ENCODE peak calls at places on chromosomes 16 and 17, in seven cellular contexts. One of them, this sample, is unnamed.
A peak's percentile ranks its signal among the peaks of the same experiment; 100 is the strongest.

GRCh38 chr16:89442588-89442987 is 47.8 kb downstream of the ANKRD11 start:
- DNase-seq in CD8-positive, alpha-beta T cell: no peak
- DNase-seq in IMR-90: no peak
- DNase-seq in GM12865: no peak
- DNase-seq in uterus: no peak
- DNase-seq in psoas muscle: no peak
- DNase-seq in fibroblast of lung: no peak
- DNase-seq in this sample: no peak

GRCh38 chr17:28177351-28177750 is 134.9 kb downstream of the NLK start:
- DNase-seq in CD8-positive, alpha-beta T cell: no peak
- DNase-seq in uterus: no peak
- DNase-seq in IMR-90: peak; percentile 55
- DNase-seq in fibroblast of lung: no peak
- DNase-seq in GM12865: no peak
- DNase-seq in psoas muscle: no peak
- DNase-seq in this sample: no peak

GRCh38 chr16:13873835-13874438 is 46.0 kb upstream of the ERCC4 start:
- DNase-seq in GM12865: peak; percentile 8
- DNase-seq in CD8-positive, alpha-beta T cell: no peak
- DNase-seq in fibroblast of lung: peak; percentile 29
- DNase-seq in uterus: no peak
- DNase-seq in psoas muscle: no peak
- DNase-seq in IMR-90: peak; percentile 2
- DNase-seq in this sample: no peak

GRCh38 chr17:82587234-82588086 is 60.8 kb downstream of the WDR45B start:
- DNase-seq in psoas muscle: no peak
- DNase-seq in IMR-90: peak; percentile 10
- DNase-seq in GM12865: no peak
- DNase-seq in CD8-positive, alpha-beta T cell: no peak
- DNase-seq in uterus: no peak
- DNase-seq in fibroblast of lung: no peak
- DNase-seq in this sample: no peak

GRCh38 chr16:14362774-14363371 is 267.2 kb downstream of the PARN start:
- DNase-seq in fibroblast of lung: peak; percentile 51
- DNase-seq in psoas muscle: no peak
- DNase-seq in CD8-positive, alpha-beta T cell: no peak
- DNase-seq in GM12865: no peak
- DNase-seq in uterus: no peak
- DNase-seq in IMR-90: peak; percentile 74
- DNase-seq in this sample: no peak

GRCh38 chr17:42027961-42028790 is 8.3 kb downstream of the NKIRAS2 start:
- DNase-seq in CD8-positive, alpha-beta T cell: no peak
- DNase-seq in fibroblast of lung: no peak
- DNase-seq in IMR-90: no peak
- DNase-seq in uterus: no peak
- DNase-seq in psoas muscle: no peak
- DNase-seq in GM12865: no peak
- DNase-seq in this sample: no peak

GRCh38 chr17:42623732-42624596 is 14.5 kb downstream of the TUBG1 start:
- DNase-seq in CD8-positive, alpha-beta T cell: no peak
- DNase-seq in psoas muscle: peak; percentile 23
- DNase-seq in uterus: no peak
- DNase-seq in IMR-90: peak; percentile 38
- DNase-seq in GM12865: no peak
- DNase-seq in fibroblast of lung: no peak
- DNase-seq in this sample: no peak

GRCh38 chr17:14688134-14688533 is 387.3 kb downstream of the HS3ST3B1 start:
- DNase-seq in uterus: no peak
- DNase-seq in fibroblast of lung: no peak
- DNase-seq in GM12865: no peak
- DNase-seq in CD8-positive, alpha-beta T cell: no peak
- DNase-seq in IMR-90: no peak
- DNase-seq in psoas muscle: no peak
- DNase-seq in this sample: no peak

GRCh38 chr16:28933176-28933575 is 1.4 kb downstream of the CD19 start:
- DNase-seq in uterus: no peak
- DNase-seq in GM12865: no peak
- DNase-seq in psoas muscle: no peak
- DNase-seq in CD8-positive, alpha-beta T cell: no peak
- DNase-seq in IMR-90: no peak
- DNase-seq in fibroblast of lung: no peak
- DNase-seq in this sample: no peak

GRCh38 chr16:14510939-14511797 is 118.9 kb downstream of the PARN start:
- DNase-seq in psoas muscle: no peak
- DNase-seq in CD8-positive, alpha-beta T cell: no peak
- DNase-seq in GM12865: no peak
- DNase-seq in IMR-90: peak; percentile 74
- DNase-seq in uterus: no peak
- DNase-seq in fibroblast of lung: peak; percentile 42
- DNase-seq in this sample: no peak

GRCh38 chr16:75252049-75252864 is 833 bp upstream of the BCAR1 start:
- DNase-seq in CD8-positive, alpha-beta T cell: no peak
- DNase-seq in fibroblast of lung: no peak
- DNase-seq in uterus: no peak
- DNase-seq in psoas muscle: peak; percentile 13
- DNase-seq in GM12865: no peak
- DNase-seq in IMR-90: no peak
- DNase-seq in this sample: no peak

GRCh38 chr16:53803998-53804397 is 100.0 kb downstream of the FTO start:
- DNase-seq in uterus: no peak
- DNase-seq in fibroblast of lung: no peak
- DNase-seq in IMR-90: no peak
- DNase-seq in psoas muscle: no peak
- DNase-seq in CD8-positive, alpha-beta T cell: no peak
- DNase-seq in GM12865: no peak
- DNase-seq in this sample: no peak

GRCh38 chr17:49836111-49837030 is 11.5 kb downstream of the TAC4 start:
- DNase-seq in CD8-positive, alpha-beta T cell: no peak
- DNase-seq in uterus: no peak
- DNase-seq in fibroblast of lung: peak; percentile 14
- DNase-seq in IMR-90: peak; percentile 68
- DNase-seq in psoas muscle: no peak
- DNase-seq in GM12865: no peak
- DNase-seq in this sample: peak; percentile 13

GRCh38 chr17:83100853-83101391 is 21.5 kb downstream of the METRNL start:
- DNase-seq in GM12865: peak; percentile 60
- DNase-seq in IMR-90: no peak
- DNase-seq in psoas muscle: no peak
- DNase-seq in CD8-positive, alpha-beta T cell: no peak
- DNase-seq in uterus: no peak
- DNase-seq in fibroblast of lung: no peak
- DNase-seq in this sample: no peak

GRCh38 chr17:385195-385835 is 32.7 kb upstream of the RPH3AL start:
- DNase-seq in psoas muscle: peak; percentile 78
- DNase-seq in IMR-90: no peak
- DNase-seq in CD8-positive, alpha-beta T cell: no peak
- DNase-seq in uterus: peak; percentile 51
- DNase-seq in GM12865: no peak
- DNase-seq in fibroblast of lung: no peak
- DNase-seq in this sample: no peak

GRCh38 chr16:66894948-66895696 is 14.8 kb downstream of the PDP2 start:
- DNase-seq in GM12865: peak; percentile 78
- DNase-seq in IMR-90: peak; percentile 76
- DNase-seq in psoas muscle: peak; percentile 64
- DNase-seq in uterus: peak; percentile 66
- DNase-seq in CD8-positive, alpha-beta T cell: peak; percentile 16
- DNase-seq in fibroblast of lung: peak; percentile 81
- DNase-seq in this sample: no peak

GRCh38 chr17:37392024-37392590 is 14.5 kb downstream of the ACACA start:
- DNase-seq in fibroblast of lung: peak; percentile 79
- DNase-seq in psoas muscle: no peak
- DNase-seq in uterus: no peak
- DNase-seq in CD8-positive, alpha-beta T cell: no peak
- DNase-seq in GM12865: peak; percentile 60
- DNase-seq in IMR-90: peak; percentile 90
- DNase-seq in this sample: no peak

GRCh38 chr16:14101415-14101814 is 30.3 kb downstream of the MRTFB start:
- DNase-seq in CD8-positive, alpha-beta T cell: no peak
- DNase-seq in fibroblast of lung: no peak
- DNase-seq in IMR-90: no peak
- DNase-seq in GM12865: peak; percentile 35
- DNase-seq in psoas muscle: no peak
- DNase-seq in uterus: no peak
- DNase-seq in this sample: no peak

GRCh38 chr17:39699818-39700147 is at the start of gene ERBB2:
- DNase-seq in CD8-positive, alpha-beta T cell: no peak
- DNase-seq in uterus: peak; percentile 72
- DNase-seq in psoas muscle: peak; percentile 70
- DNase-seq in fibroblast of lung: peak; percentile 73
- DNase-seq in IMR-90: peak; percentile 73
- DNase-seq in GM12865: no peak
- DNase-seq in this sample: peak; percentile 31

GRCh38 chr17:7982171-7982570 is 20.2 kb upstream of the GUCY2D start:
- DNase-seq in IMR-90: peak; percentile 78
- DNase-seq in GM12865: no peak
- DNase-seq in psoas muscle: no peak
- DNase-seq in fibroblast of lung: peak; percentile 65
- DNase-seq in uterus: no peak
- DNase-seq in CD8-positive, alpha-beta T cell: no peak
- DNase-seq in this sample: no peak

GRCh38 chr17:64056269-64057005 is 36.0 kb upstream of the ICAM2 start:
- DNase-seq in psoas muscle: no peak
- DNase-seq in uterus: no peak
- DNase-seq in IMR-90: no peak
- DNase-seq in fibroblast of lung: no peak
- DNase-seq in CD8-positive, alpha-beta T cell: no peak
- DNase-seq in GM12865: peak; percentile 69
- DNase-seq in this sample: no peak
- TF ChIP-seq CTCF in psoas muscle: no peak
- TF ChIP-seq CTCF in uterus: no peak
- TF ChIP-seq CTCF in IMR-90: no peak
- TF ChIP-seq CTCF in fibroblast of lung: no peak
- TF ChIP-seq CTCF in CD8-positive, alpha-beta T cell: no peak
- TF ChIP-seq CTCF in GM12865: no peak
- TF ChIP-seq CTCF in this sample: no peak

DNA sequence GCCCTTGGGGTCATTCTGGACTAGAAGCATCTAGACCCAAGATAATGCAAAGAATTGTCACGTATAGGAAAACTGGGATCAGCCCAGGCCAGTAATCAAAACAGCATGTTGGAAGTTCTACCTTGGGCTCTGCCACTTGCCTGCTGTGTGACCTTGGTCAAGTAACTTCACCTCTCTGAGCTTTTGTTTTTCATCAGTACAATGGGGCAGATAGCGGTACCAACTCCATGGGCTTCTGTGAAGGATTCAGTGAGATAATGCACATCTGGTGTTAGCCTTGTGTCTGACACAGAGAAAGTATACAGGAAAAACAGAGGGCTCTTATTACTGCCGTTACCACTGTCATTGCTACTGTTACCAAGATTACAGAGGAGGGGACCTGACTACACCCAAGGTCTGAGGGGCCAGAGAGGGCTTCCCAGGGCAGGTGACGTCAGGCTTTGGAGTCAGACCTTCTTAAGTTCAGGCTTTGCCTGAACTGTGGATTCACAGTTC is 24.6 kb downstream of the CMIP start:
- DNase-seq in CD8-positive, alpha-beta T cell: no peak
- DNase-seq in fibroblast of lung: no peak
- DNase-seq in psoas muscle: no peak
- DNase-seq in uterus: no peak
- DNase-seq in GM12865: no peak
- DNase-seq in IMR-90: no peak
- DNase-seq in this sample: no peak
- H3K4me3 ChIP-seq in CD8-positive, alpha-beta T cell: no peak overlapping the region
- H3K4me3 ChIP-seq in fibroblast of lung: no peak overlapping the region
- H3K4me3 ChIP-seq in psoas muscle: no peak overlapping the region
- H3K4me3 ChIP-seq in uterus: no peak overlapping the region
- H3K4me3 ChIP-seq in GM12865: no peak overlapping the region
- H3K4me3 ChIP-seq in IMR-90: no peak overlapping the region
- H3K4me3 ChIP-seq in this sample: no peak overlapping the region

GRCh38 chr16:4802659-4803287 is 340 bp upstream of the ROGDI start:
- DNase-seq in IMR-90: peak; percentile 88
- DNase-seq in fibroblast of lung: peak; percentile 88
- DNase-seq in GM12865: peak; percentile 93
- DNase-seq in uterus: peak; percentile 91
- DNase-seq in CD8-positive, alpha-beta T cell: peak; percentile 81
- DNase-seq in psoas muscle: peak; percentile 93
- DNase-seq in this sample: peak; percentile 61
- TF ChIP-seq CTCF in IMR-90: no peak
- TF ChIP-seq CTCF in fibroblast of lung: peak; percentile 3
- TF ChIP-seq CTCF in GM12865: no peak
- TF ChIP-seq CTCF in uterus: peak; percentile 24
- TF ChIP-seq CTCF in CD8-positive, alpha-beta T cell: no peak
- TF ChIP-seq CTCF in psoas muscle: peak; percentile 15
- TF ChIP-seq CTCF in this sample: no peak

DNA sequence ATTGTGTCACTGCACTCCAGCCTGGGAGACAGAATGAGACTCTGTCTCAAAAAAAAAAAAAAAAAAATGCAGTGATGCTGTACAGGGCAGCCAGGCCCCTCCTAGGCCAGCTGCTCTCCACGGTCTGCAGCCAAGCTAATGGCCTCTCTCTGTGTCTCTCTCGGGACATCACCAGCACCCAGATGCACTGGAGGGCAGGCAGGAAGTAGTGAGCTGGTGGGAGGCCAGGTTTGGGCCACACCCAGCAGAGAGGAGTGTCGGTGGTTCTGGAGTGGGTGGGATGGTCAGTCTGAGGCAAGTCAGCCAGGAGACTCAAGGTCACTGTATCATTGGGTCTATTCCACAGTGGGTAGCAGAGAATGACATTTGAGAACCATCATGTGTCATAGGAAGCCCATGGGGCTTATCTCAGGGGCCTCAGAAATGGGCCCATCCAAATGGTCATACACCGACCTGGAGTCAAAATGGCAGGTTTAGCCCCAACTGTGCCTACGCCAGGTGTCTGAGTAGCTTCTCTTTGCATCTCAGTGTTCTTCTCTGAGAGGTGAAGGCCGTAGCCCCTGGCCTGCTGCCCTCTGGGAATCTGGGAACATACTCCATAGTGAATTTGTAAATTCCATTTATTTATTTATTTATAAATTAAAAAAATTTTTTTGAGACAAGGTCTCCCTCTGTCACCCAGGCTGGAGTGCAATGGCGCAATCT is 22.7 kb downstream of the WNT9B start:
- DNase-seq in uterus: no peak
- DNase-seq in GM12865: no peak
- DNase-seq in fibroblast of lung: no peak
- DNase-seq in CD8-positive, alpha-beta T cell: no peak
- DNase-seq in IMR-90: no peak
- DNase-seq in psoas muscle: no peak
- DNase-seq in this sample: no peak
- H3K4me3 ChIP-seq in uterus: no peak overlapping the region
- H3K4me3 ChIP-seq in GM12865: no peak overlapping the region
- H3K4me3 ChIP-seq in fibroblast of lung: no peak overlapping the region
- H3K4me3 ChIP-seq in CD8-positive, alpha-beta T cell: no peak overlapping the region
- H3K4me3 ChIP-seq in IMR-90: no peak overlapping the region
- H3K4me3 ChIP-seq in psoas muscle: no peak overlapping the region
- H3K4me3 ChIP-seq in this sample: no peak overlapping the region

DNA sequence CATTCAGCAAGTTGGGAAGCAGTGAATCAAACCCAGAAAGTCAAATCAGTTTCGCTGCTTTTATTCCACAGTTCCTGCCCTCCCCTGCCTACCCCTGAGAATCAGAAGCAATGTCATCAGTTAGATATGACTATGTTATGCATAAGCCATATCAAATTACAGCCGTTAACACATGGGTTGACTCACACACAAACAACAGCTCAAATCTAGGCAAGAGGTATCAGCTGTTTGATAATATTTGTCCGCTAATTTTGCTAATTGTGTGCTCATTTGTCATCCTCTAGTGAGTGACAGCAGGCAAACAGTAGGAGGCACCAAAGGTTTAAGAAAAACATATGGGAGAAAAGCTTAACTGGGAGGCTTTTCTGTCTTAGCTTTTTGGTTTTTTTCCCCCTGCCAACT is 327.4 kb upstream of the CCL2 start:
- DNase-seq in fibroblast of lung: peak; percentile 5
- DNase-seq in IMR-90: peak; percentile 29
- DNase-seq in psoas muscle: no peak
- DNase-seq in uterus: no peak
- DNase-seq in CD8-positive, alpha-beta T cell: no peak
- DNase-seq in GM12865: peak; percentile 20
- DNase-seq in this sample: no peak
- TF ChIP-seq CTCF in fibroblast of lung: no peak
- TF ChIP-seq CTCF in IMR-90: no peak
- TF ChIP-seq CTCF in psoas muscle: no peak
- TF ChIP-seq CTCF in uterus: no peak
- TF ChIP-seq CTCF in CD8-positive, alpha-beta T cell: no peak
- TF ChIP-seq CTCF in GM12865: peak; percentile 51
- TF ChIP-seq CTCF in this sample: no peak